ENCODE peak calls at places on chromosomes 1 and 21, in six cellular contexts. One of them, this sample, is unnamed.

GRCh38 chr1:41918450-41919043 is at the start of gene HIVEP3:
- DNase-seq in Daoy: peak
- DNase-seq in tibial nerve: no peak
- DNase-seq in GM13977: no peak
- DNase-seq in AG04450: no peak
- DNase-seq in adipocyte: peak
- DNase-seq in this sample: no peak

GRCh38 chr1:90174246-90174645 is 179.3 kb downstream of the ZNF326 start:
- DNase-seq in GM13977: no peak
- DNase-seq in adipocyte: no peak
- DNase-seq in AG04450: no peak
- DNase-seq in Daoy: no peak
- DNase-seq in tibial nerve: no peak
- DNase-seq in this sample: no peak

GRCh38 chr1:3610165-3610822 is 1.0 kb downstream of the MEGF6 start:
- DNase-seq in tibial nerve: no peak
- DNase-seq in GM13977: no peak
- DNase-seq in Daoy: peak
- DNase-seq in AG04450: no peak
- DNase-seq in adipocyte: peak
- DNase-seq in this sample: no peak

GRCh38 chr1:56409112-56409691 is 170.2 kb downstream of the PLPP3 start:
- DNase-seq in AG04450: no peak
- DNase-seq in adipocyte: no peak
- DNase-seq in Daoy: no peak
- DNase-seq in GM13977: peak
- DNase-seq in tibial nerve: no peak
- DNase-seq in this sample: no peak

GRCh38 chr1:202012544-202013478 is 2.4 kb downstream of the ELF3 start:
- DNase-seq in Daoy: no peak
- DNase-seq in tibial nerve: no peak
- DNase-seq in AG04450: no peak
- DNase-seq in adipocyte: no peak
- DNase-seq in GM13977: no peak
- DNase-seq in this sample: no peak

GRCh38 chr1:15116966-15117365 is 36.6 kb upstream of the TMEM51 start:
- DNase-seq in Daoy: no peak
- DNase-seq in tibial nerve: no peak
- DNase-seq in adipocyte: no peak
- DNase-seq in AG04450: no peak
- DNase-seq in GM13977: no peak
- DNase-seq in this sample: no peak

GRCh38 chr1:8370046-8370881 is 52.4 kb downstream of the SLC45A1 start:
- DNase-seq in GM13977: no peak
- DNase-seq in AG04450: no peak
- DNase-seq in adipocyte: no peak
- DNase-seq in tibial nerve: no peak
- DNase-seq in Daoy: no peak
- DNase-seq in this sample: no peak

GRCh38 chr1:21594935-21595897 is 73.9 kb downstream of the RAP1GAP start:
- DNase-seq in AG04450: no peak
- DNase-seq in tibial nerve: peak
- DNase-seq in GM13977: peak
- DNase-seq in Daoy: peak
- DNase-seq in adipocyte: peak
- DNase-seq in this sample: no peak

GRCh38 chr1:116521186-116521585 is 49.6 kb downstream of the CD58 start:
- DNase-seq in GM13977: no peak
- DNase-seq in adipocyte: peak
- DNase-seq in AG04450: no peak
- DNase-seq in tibial nerve: no peak
- DNase-seq in Daoy: peak
- DNase-seq in this sample: no peak

GRCh38 chr1:224211262-224211962 is 28.4 kb downstream of the DEGS1 start:
- DNase-seq in adipocyte: peak
- DNase-seq in GM13977: no peak
- DNase-seq in tibial nerve: no peak
- DNase-seq in AG04450: peak
- DNase-seq in Daoy: peak
- DNase-seq in this sample: no peak

GRCh38 chr1:185961664-185962063 is 227.5 kb downstream of the HMCN1 start:
- DNase-seq in AG04450: no peak
- DNase-seq in adipocyte: peak
- DNase-seq in tibial nerve: no peak
- DNase-seq in Daoy: peak
- DNase-seq in GM13977: no peak
- DNase-seq in this sample: no peak

GRCh38 chr21:38054334-38054733 is 138.1 kb upstream of the KCNJ6 start:
- DNase-seq in tibial nerve: no peak
- DNase-seq in AG04450: no peak
- DNase-seq in adipocyte: no peak
- DNase-seq in GM13977: no peak
- DNase-seq in Daoy: no peak
- DNase-seq in this sample: no peak

GRCh38 chr1:167454929-167455785 is 63.2 kb downstream of the CD247 start:
- DNase-seq in tibial nerve: peak
- DNase-seq in AG04450: no peak
- DNase-seq in adipocyte: peak
- DNase-seq in GM13977: peak
- DNase-seq in Daoy: peak
- DNase-seq in this sample: peak

GRCh38 chr21:15208787-15209186 is 144.0 kb upstream of the NRIP1 start:
- DNase-seq in AG04450: no peak
- DNase-seq in tibial nerve: no peak
- DNase-seq in adipocyte: no peak
- DNase-seq in GM13977: no peak
- DNase-seq in Daoy: no peak
- DNase-seq in this sample: no peak

GRCh38 chr1:53484705-53485477 is 25.7 kb downstream of the DMRTB1 start:
- DNase-seq in adipocyte: no peak
- DNase-seq in GM13977: no peak
- DNase-seq in Daoy: no peak
- DNase-seq in tibial nerve: no peak
- DNase-seq in AG04450: no peak
- DNase-seq in this sample: no peak

GRCh38 chr1:181179980-181180964 is 91.8 kb downstream of the IER5 start:
- DNase-seq in adipocyte: peak
- DNase-seq in GM13977: peak
- DNase-seq in Daoy: peak
- DNase-seq in AG04450: peak
- DNase-seq in tibial nerve: peak
- DNase-seq in this sample: no peak

GRCh38 chr1:59543211-59543668 is 246.3 kb downstream of the FGGY start:
- DNase-seq in GM13977: no peak
- DNase-seq in adipocyte: no peak
- DNase-seq in Daoy: no peak
- DNase-seq in tibial nerve: no peak
- DNase-seq in AG04450: no peak
- DNase-seq in this sample: no peak

GRCh38 chr1:180247580-180247979 is 17.5 kb downstream of the LHX4 start:
- DNase-seq in Daoy: no peak
- DNase-seq in adipocyte: no peak
- DNase-seq in AG04450: no peak
- DNase-seq in tibial nerve: no peak
- DNase-seq in GM13977: no peak
- DNase-seq in this sample: no peak

GRCh38 chr1:42318601-42319000 is 16.4 kb downstream of the FOXJ3 start:
- DNase-seq in adipocyte: peak
- DNase-seq in GM13977: no peak
- DNase-seq in AG04450: no peak
- DNase-seq in tibial nerve: no peak
- DNase-seq in Daoy: no peak
- DNase-seq in this sample: no peak

GRCh38 chr1:216528816-216529215 is 105.6 kb upstream of the USH2A start:
- DNase-seq in Daoy: no peak
- DNase-seq in GM13977: peak
- DNase-seq in AG04450: no peak
- DNase-seq in tibial nerve: no peak
- DNase-seq in adipocyte: no peak
- DNase-seq in this sample: no peak

GRCh38 chr1:197910120-197911110 is 6.8 kb upstream of the LHX9 start:
- DNase-seq in Daoy: no peak
- DNase-seq in AG04450: no peak
- DNase-seq in GM13977: no peak
- DNase-seq in tibial nerve: no peak
- DNase-seq in adipocyte: no peak
- DNase-seq in this sample: no peak